ENCODE peak calls at places on chromosomes 11 and 22, in four cellular contexts. T, I, K and Q are unnamed samples.

GRCh38 chr11:134636071-134636470 is 224.0 kb upstream of the B3GAT1 start:
- DNase-seq in T (no peak), I (no peak), K (no peak), Q (no peak)

GRCh38 chr11:61833478-61833877 is 5.4 kb downstream of the FADS2 start:
- DNase-seq in T (no peak), I (peak), K (no peak), Q (peak)

GRCh38 chr11:72641900-72642814 is 32.1 kb downstream of the PDE2A start:
- DNase-seq in T (peak), I (peak), K (no peak), Q (no peak)

GRCh38 chr22:35971418-35972119 is 57.1 kb downstream of the RBFOX2 start:
- DNase-seq in T (no peak), I (no peak), K (no peak), Q (no peak)

GRCh38 chr22:28976588-28976987 is 85.0 kb downstream of the C22orf31 start:
- DNase-seq in T (no peak), I (no peak), K (no peak), Q (no peak)

GRCh38 chr11:46330887-46331652 is 16.2 kb upstream of the DGKZ start:
- DNase-seq in T (no peak), I (peak), K (no peak), Q (no peak)

GRCh38 chr22:21948390-21948789 is 4.3 kb downstream of the PPM1F start:
- DNase-seq in T (no peak), I (no peak), K (no peak), Q (no peak)

GRCh38 chr11:17905477-17905876 is 107.4 kb downstream of the SERGEF start:
- DNase-seq in T (no peak), I (no peak), K (no peak), Q (no peak)

GRCh38 chr22:27284314-27284713 is 517.2 kb downstream of the MN1 start:
- DNase-seq in T (no peak), I (no peak), K (no peak), Q (no peak)

GRCh38 chr11:130876100-130876499 is 40.2 kb downstream of the SNX19 start:
- DNase-seq in T (no peak), I (no peak), K (no peak), Q (no peak)

GRCh38 chr11:13074714-13075464 is 65.8 kb downstream of the RASSF10 start:
- DNase-seq in T (no peak), I (no peak), K (no peak), Q (no peak)

GRCh38 chr11:10400856-10401255 is 54.2 kb upstream of the AMPD3 start:
- DNase-seq in T (no peak), I (no peak), K (no peak), Q (no peak)

GRCh38 chr11:46275964-46276641 is 1.4 kb upstream of the CREB3L1 start:
- DNase-seq in T (no peak), I (no peak), K (no peak), Q (no peak)

GRCh38 chr11:57728829-57729228 is 12.5 kb upstream of the SELENOH start:
- DNase-seq in T (no peak), I (no peak), K (no peak), Q (no peak)

GRCh38 chr22:50082197-50082715 is 3.0 kb downstream of the MLC1 start:
- DNase-seq in T (no peak), I (no peak), K (no peak), Q (no peak)

GRCh38 chr11:64869571-64870175 is 8.7 kb downstream of the EHD1 start:
- DNase-seq in T (no peak), I (no peak), K (no peak), Q (no peak)

GRCh38 chr11:36030707-36031365 is 87.0 kb downstream of the LDLRAD3 start:
- DNase-seq in T (no peak), I (no peak), K (no peak), Q (no peak)

GRCh38 chr11:109435121-109435742 is 13.2 kb downstream of the C11orf87 start:
- DNase-seq in T (no peak), I (no peak), K (no peak), Q (no peak)

GRCh38 chr11:6693342-6694228 is 10.4 kb upstream of the MRPL17 start:
- DNase-seq in T (peak), I (peak), K (no peak), Q (no peak)

GRCh38 chr11:130806746-130807145 is 109.5 kb downstream of the SNX19 start:
- DNase-seq in T (no peak), I (no peak), K (no peak), Q (no peak)

GRCh38 chr11:112166561-112166960 is 611 bp upstream of the TEX12 start:
- DNase-seq in T (no peak), I (no peak), K (no peak), Q (no peak)

GRCh38 chr11:113531078-113531477 is 55.9 kb upstream of the DRD2 start:
- DNase-seq in T (no peak), I (no peak), K (no peak), Q (no peak)

GRCh38 chr11:82936261-82936660 is 34.7 kb downstream of the DDIAS start:
- DNase-seq in T (no peak), I (no peak), K (no peak), Q (no peak)